ENCODE peak calls at places on chromosome 17, in nine cellular contexts. One of them, this sample, is unnamed. For H3K9me3, the result is how much of the 10 kb centered on the place peaks cover.

GRCh38 chr17:81223758-81224122 is 975 bp upstream of the CEP131 start:
- DNase-seq in WERI-Rb-1: no peak
- DNase-seq in spleen: no peak
- DNase-seq in Peyer's patch: no peak
- DNase-seq in CD4-positive, alpha-beta memory T cell: no peak
- DNase-seq in sigmoid colon: no peak
- DNase-seq in stomach: no peak
- DNase-seq in T-helper 17 cell: no peak
- DNase-seq in right lobe of liver: peak
- DNase-seq in this sample: no peak

GRCh38 chr17:42720996-42721583 is 23.8 kb downstream of the EZH1 start:
- DNase-seq in WERI-Rb-1: peak
- DNase-seq in spleen: no peak
- DNase-seq in Peyer's patch: no peak
- DNase-seq in CD4-positive, alpha-beta memory T cell: no peak
- DNase-seq in sigmoid colon: no peak
- DNase-seq in stomach: no peak
- DNase-seq in T-helper 17 cell: no peak
- DNase-seq in right lobe of liver: no peak
- DNase-seq in this sample: peak

GRCh38 chr17:37488009-37488604 is 1.6 kb upstream of the DUSP14 start:
- DNase-seq in WERI-Rb-1: peak
- DNase-seq in spleen: no peak
- DNase-seq in Peyer's patch: no peak
- DNase-seq in CD4-positive, alpha-beta memory T cell: no peak
- DNase-seq in sigmoid colon: no peak
- DNase-seq in stomach: no peak
- DNase-seq in T-helper 17 cell: no peak
- DNase-seq in right lobe of liver: no peak
- DNase-seq in this sample: peak

GRCh38 chr17:57530508-57530907 is 214.6 kb downstream of the CCDC182 start:
- DNase-seq in WERI-Rb-1: no peak
- DNase-seq in spleen: no peak
- DNase-seq in Peyer's patch: no peak
- DNase-seq in CD4-positive, alpha-beta memory T cell: no peak
- DNase-seq in sigmoid colon: no peak
- DNase-seq in stomach: no peak
- DNase-seq in T-helper 17 cell: no peak
- DNase-seq in right lobe of liver: no peak
- DNase-seq in this sample: no peak

GRCh38 chr17:41254861-41255260 is 323 bp upstream of the KRTAP9-9 start:
- DNase-seq in WERI-Rb-1: no peak
- DNase-seq in spleen: no peak
- DNase-seq in Peyer's patch: no peak
- DNase-seq in CD4-positive, alpha-beta memory T cell: no peak
- DNase-seq in sigmoid colon: no peak
- DNase-seq in stomach: no peak
- DNase-seq in T-helper 17 cell: no peak
- DNase-seq in right lobe of liver: no peak
- DNase-seq in this sample: no peak

GRCh38 chr17:73592079-73592415 is 52.2 kb downstream of the SDK2 start:
- DNase-seq in WERI-Rb-1: no peak
- DNase-seq in spleen: peak
- DNase-seq in Peyer's patch: no peak
- DNase-seq in CD4-positive, alpha-beta memory T cell: no peak
- DNase-seq in sigmoid colon: no peak
- DNase-seq in stomach: no peak
- DNase-seq in T-helper 17 cell: no peak
- DNase-seq in right lobe of liver: no peak
- DNase-seq in this sample: no peak

GRCh38 chr17:57620576-57620975 is 124.5 kb downstream of the CCDC182 start:
- DNase-seq in WERI-Rb-1: no peak
- DNase-seq in spleen: peak
- DNase-seq in Peyer's patch: no peak
- DNase-seq in CD4-positive, alpha-beta memory T cell: no peak
- DNase-seq in sigmoid colon: no peak
- DNase-seq in stomach: no peak
- DNase-seq in T-helper 17 cell: no peak
- DNase-seq in right lobe of liver: no peak
- DNase-seq in this sample: no peak

GRCh38 chr17:45759761-45760160 is 24.4 kb upstream of the CRHR1 start:
- DNase-seq in WERI-Rb-1: no peak
- DNase-seq in spleen: peak
- DNase-seq in Peyer's patch: no peak
- DNase-seq in CD4-positive, alpha-beta memory T cell: no peak
- DNase-seq in sigmoid colon: no peak
- DNase-seq in stomach: no peak
- DNase-seq in T-helper 17 cell: no peak
- DNase-seq in right lobe of liver: no peak
- DNase-seq in this sample: no peak

GRCh38 chr17:38350035-38350434 is 1.6 kb upstream of the SOCS7 start:
- DNase-seq in WERI-Rb-1: no peak
- DNase-seq in spleen: peak
- DNase-seq in Peyer's patch: no peak
- DNase-seq in CD4-positive, alpha-beta memory T cell: no peak
- DNase-seq in sigmoid colon: no peak
- DNase-seq in stomach: no peak
- DNase-seq in T-helper 17 cell: no peak
- DNase-seq in right lobe of liver: no peak
- DNase-seq in this sample: no peak

GRCh38 chr17:67578058-67578457 is 139.7 kb upstream of the NOL11 start:
- DNase-seq in WERI-Rb-1: no peak
- DNase-seq in spleen: no peak
- DNase-seq in Peyer's patch: no peak
- DNase-seq in CD4-positive, alpha-beta memory T cell: no peak
- DNase-seq in sigmoid colon: peak
- DNase-seq in stomach: no peak
- DNase-seq in T-helper 17 cell: no peak
- DNase-seq in right lobe of liver: no peak
- DNase-seq in this sample: no peak

GRCh38 chr17:32525116-32525515 is 38.3 kb downstream of the CDK5R1 start:
- DNase-seq in WERI-Rb-1: no peak
- DNase-seq in spleen: no peak
- DNase-seq in Peyer's patch: no peak
- DNase-seq in CD4-positive, alpha-beta memory T cell: no peak
- DNase-seq in sigmoid colon: no peak
- DNase-seq in stomach: no peak
- DNase-seq in T-helper 17 cell: no peak
- DNase-seq in right lobe of liver: no peak
- DNase-seq in this sample: peak

GRCh38 chr17:77602062-77602746 is 356.3 kb upstream of the TNRC6C start:
- DNase-seq in WERI-Rb-1: peak
- DNase-seq in spleen: peak
- DNase-seq in Peyer's patch: peak
- DNase-seq in CD4-positive, alpha-beta memory T cell: no peak
- DNase-seq in sigmoid colon: peak
- DNase-seq in stomach: peak
- DNase-seq in T-helper 17 cell: no peak
- DNase-seq in right lobe of liver: no peak
- DNase-seq in this sample: peak

GRCh38 chr17:77772461-77772897 is 186.0 kb upstream of the TNRC6C start:
- DNase-seq in WERI-Rb-1: peak
- DNase-seq in spleen: peak
- DNase-seq in Peyer's patch: peak
- DNase-seq in CD4-positive, alpha-beta memory T cell: peak
- DNase-seq in sigmoid colon: no peak
- DNase-seq in stomach: peak
- DNase-seq in T-helper 17 cell: peak
- DNase-seq in right lobe of liver: peak
- DNase-seq in this sample: peak

GRCh38 chr17:63096426-63096825 is 130.4 kb downstream of the TANC2 start:
- DNase-seq in WERI-Rb-1: no peak
- DNase-seq in spleen: no peak
- DNase-seq in Peyer's patch: no peak
- DNase-seq in CD4-positive, alpha-beta memory T cell: no peak
- DNase-seq in sigmoid colon: no peak
- DNase-seq in stomach: no peak
- DNase-seq in T-helper 17 cell: no peak
- DNase-seq in right lobe of liver: no peak
- DNase-seq in this sample: no peak

GRCh38 chr17:51120739-51121619 is at the start of gene SPAG9:
- DNase-seq in WERI-Rb-1: peak
- DNase-seq in spleen: peak
- DNase-seq in Peyer's patch: peak
- DNase-seq in CD4-positive, alpha-beta memory T cell: peak
- DNase-seq in sigmoid colon: peak
- DNase-seq in stomach: peak
- DNase-seq in T-helper 17 cell: peak
- DNase-seq in right lobe of liver: peak
- DNase-seq in this sample: peak

GRCh38 chr17:7523033-7523432 is 25.8 kb upstream of the TNFSF12 start:
- DNase-seq in WERI-Rb-1: peak
- DNase-seq in spleen: peak
- DNase-seq in Peyer's patch: peak
- DNase-seq in CD4-positive, alpha-beta memory T cell: peak
- DNase-seq in sigmoid colon: no peak
- DNase-seq in stomach: peak
- DNase-seq in T-helper 17 cell: peak
- DNase-seq in right lobe of liver: no peak
- DNase-seq in this sample: peak

GRCh38 chr17:48068491-48068961 is 20.4 kb downstream of the NFE2L1 start:
- DNase-seq in WERI-Rb-1: peak
- DNase-seq in spleen: peak
- DNase-seq in Peyer's patch: peak
- DNase-seq in CD4-positive, alpha-beta memory T cell: no peak
- DNase-seq in sigmoid colon: peak
- DNase-seq in stomach: no peak
- DNase-seq in T-helper 17 cell: no peak
- DNase-seq in right lobe of liver: no peak
- DNase-seq in this sample: no peak

GRCh38 chr17:10730956-10731879 is 1.4 kb upstream of the TMEM220 start:
- DNase-seq in WERI-Rb-1: no peak
- DNase-seq in spleen: no peak
- DNase-seq in Peyer's patch: peak
- DNase-seq in CD4-positive, alpha-beta memory T cell: no peak
- DNase-seq in sigmoid colon: no peak
- DNase-seq in stomach: peak
- DNase-seq in T-helper 17 cell: no peak
- DNase-seq in right lobe of liver: peak
- DNase-seq in this sample: no peak

GRCh38 chr17:45149037-45149668 is 878 bp downstream of the HEXIM1 start:
- DNase-seq in WERI-Rb-1: peak
- DNase-seq in spleen: peak
- DNase-seq in Peyer's patch: peak
- DNase-seq in CD4-positive, alpha-beta memory T cell: peak
- DNase-seq in sigmoid colon: peak
- DNase-seq in stomach: peak
- DNase-seq in T-helper 17 cell: peak
- DNase-seq in right lobe of liver: peak
- DNase-seq in this sample: peak

GRCh38 chr17:50905460-50905803 is 39.3 kb upstream of the TOB1 start:
- DNase-seq in WERI-Rb-1: peak
- DNase-seq in spleen: no peak
- DNase-seq in Peyer's patch: no peak
- DNase-seq in CD4-positive, alpha-beta memory T cell: no peak
- DNase-seq in sigmoid colon: no peak
- DNase-seq in stomach: peak
- DNase-seq in T-helper 17 cell: no peak
- DNase-seq in right lobe of liver: peak
- DNase-seq in this sample: no peak

GRCh38 chr17:62778990-62779681 is 29.0 kb downstream of the MARCHF10 start:
- DNase-seq in WERI-Rb-1: peak
- DNase-seq in spleen: no peak
- DNase-seq in Peyer's patch: peak
- DNase-seq in CD4-positive, alpha-beta memory T cell: no peak
- DNase-seq in sigmoid colon: no peak
- DNase-seq in stomach: peak
- DNase-seq in T-helper 17 cell: no peak
- DNase-seq in right lobe of liver: no peak
- DNase-seq in this sample: peak

GRCh38 chr17:77144227-77144626 is 3.5 kb downstream of the SEC14L1 start:
- DNase-seq in WERI-Rb-1: no peak
- DNase-seq in spleen: no peak
- DNase-seq in Peyer's patch: no peak
- DNase-seq in CD4-positive, alpha-beta memory T cell: no peak
- DNase-seq in sigmoid colon: peak
- DNase-seq in stomach: no peak
- DNase-seq in T-helper 17 cell: no peak
- DNase-seq in right lobe of liver: no peak
- DNase-seq in this sample: no peak

GRCh38 chr17:82948957-82949356 is 109.1 kb upstream of the ZNF750 start:
- DNase-seq in WERI-Rb-1: no peak
- DNase-seq in spleen: no peak
- DNase-seq in Peyer's patch: no peak
- DNase-seq in CD4-positive, alpha-beta memory T cell: no peak
- DNase-seq in sigmoid colon: peak
- DNase-seq in stomach: no peak
- DNase-seq in T-helper 17 cell: no peak
- DNase-seq in right lobe of liver: no peak
- DNase-seq in this sample: no peak
- H3K9me3 ChIP-seq in WERI-Rb-1: half or more
- H3K9me3 ChIP-seq in spleen: under half
- H3K9me3 ChIP-seq in Peyer's patch: under half
- H3K9me3 ChIP-seq in CD4-positive, alpha-beta memory T cell: under half
- H3K9me3 ChIP-seq in sigmoid colon: under half
- H3K9me3 ChIP-seq in stomach: half or more
- H3K9me3 ChIP-seq in T-helper 17 cell: under half
- H3K9me3 ChIP-seq in right lobe of liver: under half
- H3K9me3 ChIP-seq in this sample: under half

GRCh38 chr17:27203241-27203640 is 90.7 kb upstream of the WSB1 start:
- DNase-seq in WERI-Rb-1: no peak
- DNase-seq in spleen: no peak
- DNase-seq in Peyer's patch: no peak
- DNase-seq in CD4-positive, alpha-beta memory T cell: no peak
- DNase-seq in sigmoid colon: no peak
- DNase-seq in stomach: no peak
- DNase-seq in T-helper 17 cell: no peak
- DNase-seq in right lobe of liver: no peak
- DNase-seq in this sample: no peak
- H3K9me3 ChIP-seq in WERI-Rb-1: under half
- H3K9me3 ChIP-seq in spleen: under half
- H3K9me3 ChIP-seq in Peyer's patch: under half
- H3K9me3 ChIP-seq in CD4-positive, alpha-beta memory T cell: under half
- H3K9me3 ChIP-seq in sigmoid colon: under half
- H3K9me3 ChIP-seq in stomach: under half
- H3K9me3 ChIP-seq in T-helper 17 cell: under half
- H3K9me3 ChIP-seq in right lobe of liver: under half
- H3K9me3 ChIP-seq in this sample: under half

GRCh38 chr17:70989301-70989700 is 820.0 kb downstream of the KCNJ2 start:
- DNase-seq in WERI-Rb-1: no peak
- DNase-seq in spleen: no peak
- DNase-seq in Peyer's patch: no peak
- DNase-seq in CD4-positive, alpha-beta memory T cell: no peak
- DNase-seq in sigmoid colon: no peak
- DNase-seq in stomach: no peak
- DNase-seq in T-helper 17 cell: no peak
- DNase-seq in right lobe of liver: no peak
- DNase-seq in this sample: no peak
- H3K9me3 ChIP-seq in WERI-Rb-1: under half
- H3K9me3 ChIP-seq in spleen: under half
- H3K9me3 ChIP-seq in Peyer's patch: under half
- H3K9me3 ChIP-seq in CD4-positive, alpha-beta memory T cell: under half
- H3K9me3 ChIP-seq in sigmoid colon: under half
- H3K9me3 ChIP-seq in stomach: under half
- H3K9me3 ChIP-seq in T-helper 17 cell: under half
- H3K9me3 ChIP-seq in right lobe of liver: under half
- H3K9me3 ChIP-seq in this sample: under half

DNA sequence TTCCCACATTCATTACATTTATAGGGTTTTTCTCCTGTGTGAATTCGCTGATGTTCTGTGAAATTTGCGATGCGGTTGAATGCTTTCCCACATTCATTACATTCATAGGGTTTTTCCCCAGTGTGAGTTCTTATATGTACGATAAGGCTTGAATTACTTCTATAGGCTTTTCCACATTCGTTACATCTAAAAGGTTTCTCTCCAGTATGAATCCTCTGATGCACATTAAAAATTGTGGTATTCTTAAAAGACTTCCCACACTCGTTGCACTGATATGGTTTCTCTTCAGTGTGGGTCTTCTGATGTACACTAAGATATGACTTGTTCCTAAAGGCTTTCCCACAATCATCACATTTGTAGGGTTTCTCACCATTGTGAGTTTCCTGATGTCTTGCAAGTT is 30.4 kb downstream of the ZNF624 start:
- DNase-seq in WERI-Rb-1: no peak
- DNase-seq in spleen: no peak
- DNase-seq in Peyer's patch: no peak
- DNase-seq in CD4-positive, alpha-beta memory T cell: no peak
- DNase-seq in sigmoid colon: no peak
- DNase-seq in stomach: no peak
- DNase-seq in T-helper 17 cell: no peak
- DNase-seq in right lobe of liver: no peak
- DNase-seq in this sample: no peak
- H3K9me3 ChIP-seq in WERI-Rb-1: under half
- H3K9me3 ChIP-seq in spleen: half or more
- H3K9me3 ChIP-seq in Peyer's patch: under half
- H3K9me3 ChIP-seq in CD4-positive, alpha-beta memory T cell: under half
- H3K9me3 ChIP-seq in sigmoid colon: under half
- H3K9me3 ChIP-seq in stomach: half or more
- H3K9me3 ChIP-seq in T-helper 17 cell: under half
- H3K9me3 ChIP-seq in right lobe of liver: under half
- H3K9me3 ChIP-seq in this sample: under half